ENCODE peak calls at places on chromosomes 2 and 18, in five cellular contexts. A, D, M, Z and X are unnamed samples.
A peak's percentile ranks its signal among the peaks of the same experiment; 100 is the strongest.

GRCh38 chr2:182266909-182267308 is 159.9 kb downstream of the PDE1A start:
- DNase-seq in A (no peak), D (no peak), M (no peak), Z (no peak), X (no peak)

GRCh38 chr2:71804251-71804650 is 343.4 kb downstream of the CYP26B1 start:
- DNase-seq in A (peak; percentile 17), D (no peak), M (no peak), Z (no peak), X (no peak)

GRCh38 chr2:7910752-7911151 is 771.1 kb upstream of the ID2 start:
- DNase-seq in A (no peak), D (no peak), M (no peak), Z (no peak), X (no peak)

GRCh38 chr18:22422909-22423548 is 5.3 kb upstream of the CTAGE1 start:
- DNase-seq in A (no peak), D (no peak), M (no peak), Z (no peak), X (no peak)

GRCh38 chr2:147683380-147683779 is 161.4 kb upstream of the ACVR2A start:
- DNase-seq in A (no peak), D (no peak), M (no peak), Z (no peak), X (no peak)

GRCh38 chr2:96599941-96600340 is 38.2 kb downstream of the KANSL3 start:
- DNase-seq in A (no peak), D (no peak), M (no peak), Z (no peak), X (no peak)

GRCh38 chr2:28004086-28004485 is 113.6 kb downstream of the BABAM2 start:
- DNase-seq in A (peak; percentile 77), D (no peak), M (peak; percentile 65), Z (peak; percentile 86), X (no peak)

GRCh38 chr2:100548771-100549170 is 14.0 kb upstream of the PDCL3 start:
- DNase-seq in A (no peak), D (no peak), M (no peak), Z (no peak), X (no peak)

GRCh38 chr18:48161911-48162698 is 231.6 kb upstream of the SMAD2 start:
- DNase-seq in A (peak; percentile 75), D (no peak), M (peak; percentile 44), Z (no peak), X (no peak)

GRCh38 chr18:22564036-22564435 is 146.3 kb upstream of the CTAGE1 start:
- DNase-seq in A (no peak), D (no peak), M (peak; percentile 8), Z (no peak), X (no peak)

GRCh38 chr2:131659168-131659572 is 131.5 kb downstream of the CCDC74A start:
- DNase-seq in A (no peak), D (no peak), M (no peak), Z (no peak), X (no peak)

GRCh38 chr2:102235042-102235473 is 48.2 kb downstream of the IL1RL2 start:
- DNase-seq in A (peak; percentile 54), D (no peak), M (no peak), Z (no peak), X (no peak)